ENCODE peak calls at places on chromosome 10, in seven cellular contexts. L, H, D, M, U, T and Z are unnamed samples.

GRCh38 chr10:14626126-14626525 is 148.6 kb downstream of the FAM107B start:
- DNase-seq in L (no peak), H (no peak), D (no peak), M (no peak), U (no peak), T (no peak), Z (no peak)

GRCh38 chr10:6068006-6068405 is 5.8 kb upstream of the IL2RA start:
- DNase-seq in L (no peak), H (no peak), D (peak; percentile 52), M (no peak), U (no peak), T (no peak), Z (no peak)

GRCh38 chr10:24886281-24886680 is 66.1 kb downstream of the PRTFDC1 start:
- DNase-seq in L (no peak), H (no peak), D (no peak), M (no peak), U (no peak), T (no peak), Z (no peak)

GRCh38 chr10:114940735-114941134 is 2.7 kb downstream of the TRUB1 start:
- DNase-seq in L (peak; percentile 21), H (no peak), D (no peak), M (no peak), U (no peak), T (no peak), Z (no peak)

GRCh38 chr10:70540089-70540788 is 61.7 kb downstream of the PALD1 start:
- DNase-seq in L (no peak), H (peak; percentile 27), D (no peak), M (no peak), U (no peak), T (no peak), Z (peak; percentile 32)

GRCh38 chr10:48564466-48565150 is 40.3 kb downstream of the ARHGAP22 start:
- DNase-seq in L (no peak), H (no peak), D (peak; percentile 6), M (no peak), U (no peak), T (no peak), Z (peak; percentile 9)

GRCh38 chr10:106908225-106908624 is 256.3 kb downstream of the SORCS1 start:
- DNase-seq in L (no peak), H (no peak), D (no peak), M (no peak), U (no peak), T (no peak), Z (no peak)

GRCh38 chr10:31100176-31100575 is 68.5 kb upstream of the ZNF438 start:
- DNase-seq in L (no peak), H (no peak), D (no peak), M (no peak), U (no peak), T (peak; percentile 24), Z (no peak)

GRCh38 chr10:104622598-104623209 is 18.4 kb upstream of the SORCS3 start:
- DNase-seq in L (peak; percentile 28), H (peak; percentile 42), D (no peak), M (peak; percentile 5), U (no peak), T (no peak), Z (peak; percentile 70)

GRCh38 chr10:35546824-35547225 is 58.3 kb upstream of the GJD4 start:
- DNase-seq in L (peak; percentile 68), H (no peak), D (no peak), M (no peak), U (no peak), T (no peak), Z (no peak)

GRCh38 chr10:103666109-103666508 is 172.6 kb downstream of the NEURL1 start:
- DNase-seq in L (peak; percentile 33), H (peak; percentile 19), D (no peak), M (no peak), U (no peak), T (no peak), Z (peak; percentile 55)

GRCh38 chr10:62323751-62324150 is 50.4 kb upstream of the ZNF365 start:
- DNase-seq in L (peak; percentile 38), H (no peak), D (no peak), M (no peak), U (no peak), T (no peak), Z (no peak)

GRCh38 chr10:86868353-86868752 is 89.1 kb downstream of the MMRN2 start:
- DNase-seq in L (peak; percentile 17), H (no peak), D (no peak), M (no peak), U (no peak), T (no peak), Z (peak; percentile 69)

GRCh38 chr10:70300908-70301597 is 17.2 kb upstream of the NPFFR1 start:
- DNase-seq in L (no peak), H (no peak), D (no peak), M (no peak), U (no peak), T (no peak), Z (no peak)

GRCh38 chr10:103038570-103038969 is 120.5 kb downstream of the CNNM2 start:
- DNase-seq in L (no peak), H (no peak), D (no peak), M (no peak), U (no peak), T (no peak), Z (no peak)

GRCh38 chr10:69069090-69070042 is 18.5 kb upstream of the SRGN start:
- DNase-seq in L (no peak), H (no peak), D (no peak), M (no peak), U (no peak), T (no peak), Z (no peak)